ENCODE peak calls at places on chromosomes 5 and 9, in seven cellular contexts. H is SJSA1, K is Karpas-422, M is cardiac muscle cell, J is Peyer's patch, V is left ventricle myocardium inferior, G is heart left ventricle. Y is an unnamed sample.

GRCh38 chr5:169080352-169080938 is 220.5 kb downstream of the SLIT3 start:
- DNase-seq in H (no peak), K (no peak), M (no peak), J (no peak), V (no peak), G (no peak), Y (no peak)

GRCh38 chr5:32506251-32506661 is 61.7 kb upstream of the ZFR start:
- DNase-seq in H (no peak), K (no peak), M (peak; percentile 47), J (no peak), V (peak; percentile 52), G (peak; percentile 23), Y (no peak)

GRCh38 chr9:110933350-110934001 is 104.8 kb downstream of the LPAR1 start:
- DNase-seq in H (no peak), K (no peak), M (no peak), J (no peak), V (no peak), G (no peak), Y (no peak)

GRCh38 chr5:3317051-3317795 is 278.4 kb upstream of the IRX1 start:
- DNase-seq in H (no peak), K (no peak), M (no peak), J (no peak), V (no peak), G (no peak), Y (no peak)

GRCh38 chr9:131727795-131728545 is 11.9 kb downstream of the RAPGEF1 start:
- DNase-seq in H (no peak), K (peak; percentile 88), M (no peak), J (no peak), V (no peak), G (no peak), Y (no peak)

GRCh38 chr9:134316444-134317160 is 9.7 kb upstream of the RXRA start:
- DNase-seq in H (no peak), K (no peak), M (peak; percentile 73), J (peak; percentile 49), V (peak; percentile 61), G (no peak), Y (no peak)

GRCh38 chr9:29044959-29045358 is 1471.7 kb upstream of the C9orf72 start:
- DNase-seq in H (no peak), K (no peak), M (peak; percentile 12), J (no peak), V (no peak), G (no peak), Y (no peak)

GRCh38 chr5:218457-219289 is 553 bp downstream of the SDHA start:
- DNase-seq in H (peak; percentile 46), K (peak; percentile 73), M (peak; percentile 51), J (peak; percentile 72), V (no peak), G (peak; percentile 46), Y (no peak)

GRCh38 chr5:121915765-121916164 is 46.0 kb upstream of the SRFBP1 start:
- DNase-seq in H (no peak), K (no peak), M (no peak), J (no peak), V (no peak), G (no peak), Y (no peak)

GRCh38 chr5:164204338-164204946 is 699.0 kb downstream of the MAT2B start:
- DNase-seq in H (no peak), K (no peak), M (peak; percentile 90), J (no peak), V (no peak), G (no peak), Y (no peak)

GRCh38 chr9:126154869-126155268 is 171.8 kb upstream of the MVB12B start:
- DNase-seq in H (no peak), K (no peak), M (no peak), J (no peak), V (no peak), G (no peak), Y (no peak)

GRCh38 chr5:178150977-178151734 is 2.5 kb downstream of the NHP2 start:
- DNase-seq in H (no peak), K (no peak), M (no peak), J (no peak), V (no peak), G (no peak), Y (no peak)

GRCh38 chr5:120538149-120538548 is 74.0 kb downstream of the PRR16 start:
- DNase-seq in H (no peak), K (no peak), M (no peak), J (no peak), V (no peak), G (no peak), Y (no peak)

GRCh38 chr5:136686192-136686872 is 321.0 kb upstream of the TRPC7 start:
- DNase-seq in H (no peak), K (peak; percentile 65), M (peak; percentile 54), J (no peak), V (no peak), G (no peak), Y (no peak)

GRCh38 chr9:125521462-125522327 is 185.3 kb downstream of the MAPKAP1 start:
- DNase-seq in H (peak; percentile 83), K (no peak), M (peak; percentile 88), J (no peak), V (no peak), G (no peak), Y (no peak)

GRCh38 chr5:91052977-91053732 is 330.0 kb downstream of the ARRDC3 start:
- DNase-seq in H (no peak), K (no peak), M (peak; percentile 18), J (no peak), V (no peak), G (no peak), Y (no peak)

GRCh38 chr9:92638621-92639101 is 31.3 kb downstream of the IPPK start:
- DNase-seq in H (no peak), K (no peak), M (no peak), J (no peak), V (no peak), G (no peak), Y (no peak)

GRCh38 chr5:138650196-138650595 is 75.0 kb upstream of the HSPA9 start:
- DNase-seq in H (no peak), K (peak; percentile 59), M (no peak), J (no peak), V (no peak), G (no peak), Y (no peak)

GRCh38 chr9:89377411-89377810 is 59.1 kb downstream of the SECISBP2 start:
- DNase-seq in H (no peak), K (no peak), M (no peak), J (no peak), V (no peak), G (no peak), Y (no peak)

GRCh38 chr9:70053864-70054263 is 10.2 kb downstream of the MAMDC2 start:
- DNase-seq in H (no peak), K (no peak), M (no peak), J (no peak), V (no peak), G (peak; percentile 23), Y (peak; percentile 24)

GRCh38 chr5:141632650-141633049 is 4.0 kb downstream of the HDAC3 start:
- DNase-seq in H (no peak), K (no peak), M (no peak), J (no peak), V (no peak), G (no peak), Y (no peak)

GRCh38 chr5:61000887-61001286 is 55.9 kb downstream of the NDUFAF2 start:
- DNase-seq in H (no peak), K (no peak), M (no peak), J (no peak), V (no peak), G (no peak), Y (no peak)

GRCh38 chr5:58825899-58826298 is 243.0 kb downstream of the RAB3C start:
- DNase-seq in H (no peak), K (no peak), M (no peak), J (no peak), V (no peak), G (no peak), Y (no peak)

GRCh38 chr9:87594662-87595061 is 97.0 kb downstream of the DAPK1 start:
- DNase-seq in H (no peak), K (no peak), M (no peak), J (no peak), V (no peak), G (no peak), Y (no peak)

DNA sequence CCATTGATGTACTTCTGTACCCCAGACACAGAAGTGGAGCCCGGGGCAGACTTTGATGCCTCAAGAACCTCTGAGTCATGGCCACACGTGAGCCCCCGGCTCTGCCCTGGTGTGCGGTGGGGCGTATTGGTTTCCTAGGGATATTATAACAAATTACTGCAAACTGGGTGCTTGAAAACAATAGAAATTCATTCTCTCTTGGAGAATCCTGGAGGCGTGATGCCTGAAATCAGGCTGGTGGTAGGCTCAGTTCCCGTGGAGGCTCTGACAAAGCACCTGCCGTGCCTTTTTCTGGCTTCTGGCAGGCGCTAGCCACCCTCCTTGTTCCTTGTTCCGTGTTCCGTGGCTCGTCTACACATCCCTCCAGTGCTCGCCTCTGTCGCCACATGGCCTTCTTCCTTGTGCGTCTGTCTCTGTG is 24.2 kb downstream of the NEK6 start:
- DNase-seq in H (peak; percentile 67), K (no peak), M (no peak), J (peak; percentile 71), V (no peak), G (no peak), Y (no peak)
- H3K4me3 ChIP-seq in H (no peak overlapping the region), K (no peak overlapping the region), M (no peak overlapping the region), J (no peak overlapping the region), V (peak overlapping the region; percentile 24), G (no peak overlapping the region), Y (no peak overlapping the region)

GRCh38 chr9:16090907-16091629 is 538.2 kb downstream of the CCDC171 start:
- DNase-seq in H (no peak), K (no peak), M (no peak), J (no peak), V (no peak), G (no peak), Y (peak; percentile 84)

GRCh38 chr9:16092142-16092541 is 539.3 kb downstream of the CCDC171 start:
- DNase-seq in H (no peak), K (no peak), M (no peak), J (no peak), V (no peak), G (no peak), Y (peak; percentile 70)

DNA sequence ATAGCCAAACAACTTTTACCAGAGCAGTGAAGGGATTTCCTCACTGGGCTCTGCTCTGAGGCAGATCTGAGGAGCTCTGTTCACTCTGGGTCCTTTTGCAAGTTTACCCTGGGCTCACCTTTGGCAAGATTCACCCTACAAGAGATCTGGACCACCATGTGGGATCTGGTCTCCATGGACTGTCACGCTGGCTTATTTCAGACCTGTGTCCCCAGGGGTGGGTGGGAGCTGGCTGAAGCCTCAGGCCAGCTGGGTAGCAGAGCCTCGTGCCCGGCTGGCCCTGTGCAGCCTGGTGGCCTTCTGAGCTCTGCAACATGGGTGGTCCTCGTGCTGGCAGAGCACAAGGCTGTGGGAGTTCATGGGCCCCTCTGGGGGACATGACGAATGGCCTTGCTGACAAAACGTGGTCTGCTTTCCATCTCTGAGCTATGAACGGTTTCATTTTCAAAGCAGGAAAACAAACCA is 539.8 kb downstream of the CCDC171 start:
- DNase-seq in H (peak; percentile 72), K (no peak), M (peak; percentile 69), J (no peak), V (peak; percentile 34), G (peak; percentile 25), Y (peak; percentile 79)
- H3K4me3 ChIP-seq in H (no peak overlapping the region), K (no peak overlapping the region), M (no peak overlapping the region), J (no peak overlapping the region), V (peak overlapping the region; percentile 9), G (no peak overlapping the region), Y (no peak overlapping the region)

GRCh38 chr5:150522504-150523464 is 14.9 kb downstream of the NDST1 start:
- DNase-seq in H (no peak), K (no peak), M (no peak), J (no peak), V (peak; percentile 75), G (peak; percentile 76), Y (no peak)
- H3K4me3 ChIP-seq in H (no peak overlapping the region), K (no peak overlapping the region), M (no peak overlapping the region), J (no peak overlapping the region), V (peak overlapping the region; percentile 22), G (no peak overlapping the region), Y (no peak overlapping the region)

GRCh38 chr9:86454701-86455402 is 100.6 kb upstream of the TUT7 start:
- DNase-seq in H (no peak), K (no peak), M (peak; percentile 44), J (no peak), V (no peak), G (no peak), Y (no peak)
- H3K4me3 ChIP-seq in H (no peak overlapping the region), K (no peak overlapping the region), M (no peak overlapping the region), J (no peak overlapping the region), V (peak overlapping the region; percentile 1), G (no peak overlapping the region), Y (no peak overlapping the region)